ENCODE peak calls at places on chromosomes 7 and 10, in eight cellular contexts. K is stimulated activated CD4-positive, alpha-beta T cell treated with anti-CD3 and anti-CD28 coated beads, Interleukin-12 subunit alpha, Interleukin-12 subunit beta, amount 100 ng/mL, for 24 hours; E is upper lobe of left lung; U is M059J; I is hypothalamus; B is aorta; L is stimulated activated naive CD4-positive, alpha-beta T cell; N is head of caudate nucleus. D is an unnamed sample.

GRCh38 chr10:113558336-113558735 is 5.5 kb downstream of the HABP2 start:
- DNase-seq in B (peak), U (no peak), K (no peak), N (no peak), I (no peak), L (no peak), E (no peak), D (no peak)

GRCh38 chr7:11373546-11374142 is 400.0 kb downstream of the PHF14 start:
- DNase-seq in E (no peak), U (peak), N (no peak), B (no peak), K (no peak), L (no peak), I (no peak), D (no peak)

GRCh38 chr10:71216751-71217265 is 4.4 kb downstream of the UNC5B start:
- DNase-seq in N (no peak), U (no peak), E (peak), I (no peak), K (no peak), L (no peak), B (peak), D (no peak)

GRCh38 chr7:129607471-129608120 is 3.9 kb upstream of the NRF1 start:
- DNase-seq in N (peak), U (peak), B (no peak), E (no peak), I (no peak), K (no peak), L (no peak), D (peak)

GRCh38 chr7:112422842-112423496 is 27.3 kb upstream of the IFRD1 start:
- DNase-seq in E (no peak), L (no peak), N (peak), I (peak), U (peak), B (peak), K (no peak), D (no peak)

GRCh38 chr7:105269397-105269796 is 119.3 kb downstream of the SRPK2 start:
- DNase-seq in U (peak), N (no peak), I (no peak), K (no peak), E (no peak), L (no peak), B (no peak), D (no peak)

GRCh38 chr7:92737706-92738105 is 98.7 kb downstream of the CDK6 start:
- DNase-seq in U (no peak), B (no peak), N (no peak), I (no peak), E (no peak), L (no peak), K (no peak), D (no peak)

GRCh38 chr10:114301951-114302710 is 63.1 kb downstream of the VWA2 start:
- DNase-seq in E (peak), B (peak), N (no peak), U (peak), L (no peak), K (no peak), I (peak), D (no peak)

GRCh38 chr7:83020171-83020570 is 142.5 kb downstream of the PCLO start:
- DNase-seq in K (no peak), U (no peak), I (no peak), B (no peak), N (no peak), E (no peak), L (no peak), D (no peak)

GRCh38 chr7:132368246-132368900 is 207.9 kb downstream of the PLXNA4 start:
- DNase-seq in L (no peak), E (peak), N (no peak), I (no peak), B (no peak), K (no peak), U (no peak), D (no peak)

GRCh38 chr10:30736685-30737232 is 107.2 kb upstream of the LYZL2 start:
- DNase-seq in K (no peak), B (peak), E (no peak), L (no peak), I (no peak), N (no peak), U (peak), D (peak)

GRCh38 chr7:121138262-121138933 is 149.9 kb downstream of the CPED1 start:
- DNase-seq in N (no peak), K (no peak), U (peak), E (no peak), L (no peak), B (no peak), I (no peak), D (peak)

GRCh38 chr10:121157998-121158397 is 306.8 kb downstream of the WDR11 start:
- DNase-seq in I (no peak), L (no peak), B (no peak), U (peak), N (peak), K (no peak), E (no peak), D (no peak)

GRCh38 chr10:132408367-132408781 is 11.4 kb downstream of the PWWP2B start:
- DNase-seq in N (peak), I (no peak), L (no peak), K (no peak), E (peak), B (no peak), U (no peak), D (no peak)

GRCh38 chr10:75319274-75319673 is 82.3 kb downstream of the ZNF503 start:
- DNase-seq in U (no peak), B (no peak), K (no peak), L (no peak), N (no peak), E (no peak), I (no peak), D (no peak)

GRCh38 chr10:3476640-3477448 is 304.3 kb upstream of the PITRM1 start:
- DNase-seq in N (no peak), K (no peak), E (no peak), L (no peak), I (no peak), U (no peak), B (no peak), D (no peak)

GRCh38 chr7:140433396-140433795 is 29.5 kb downstream of the RAB19 start:
- DNase-seq in L (no peak), E (no peak), U (no peak), N (no peak), I (no peak), B (peak), K (no peak), D (no peak)

GRCh38 chr7:39507866-39508551 is 58.2 kb upstream of the YAE1 start:
- DNase-seq in L (no peak), K (no peak), I (no peak), N (no peak), U (peak), B (no peak), E (no peak), D (no peak)

D was measured in activated naive CD4-positive, alpha-beta T cell treated with anti-CD3 and anti-CD28 coated beads, Interleukin-2, amount 50 U/mL, for 72 hours.